ENCODE peak calls at places on chromosomes 3 and 15, in eight cellular contexts. V, A, L, X, N, O, G and Y are unnamed samples.

GRCh38 chr3:195887670-195888069 is 20.7 kb downstream of the TNK2 start:
- DNase-seq in V (no peak), A (no peak), L (no peak), X (no peak), N (no peak), O (no peak), G (no peak), Y (no peak)

GRCh38 chr3:127820221-127820870 is 2.0 kb downstream of the MGLL start:
- DNase-seq in V (peak), A (no peak), L (peak), X (no peak), N (no peak), O (peak), G (no peak), Y (no peak)

GRCh38 chr3:53597136-53597915 is 102.9 kb downstream of the CACNA1D start:
- DNase-seq in V (no peak), A (no peak), L (peak), X (no peak), N (no peak), O (no peak), G (no peak), Y (no peak)

GRCh38 chr3:101824691-101825090 is 24.6 kb upstream of the NFKBIZ start:
- DNase-seq in V (no peak), A (no peak), L (no peak), X (no peak), N (no peak), O (peak), G (no peak), Y (no peak)

GRCh38 chr3:179015551-179016020 is 56.0 kb downstream of the ZMAT3 start:
- DNase-seq in V (peak), A (no peak), L (peak), X (peak), N (peak), O (peak), G (peak), Y (peak)

GRCh38 chr3:132255041-132255745 is 62.0 kb upstream of the ACP3 start:
- DNase-seq in V (peak), A (no peak), L (no peak), X (no peak), N (no peak), O (peak), G (no peak), Y (peak)

GRCh38 chr3:32869513-32870047 is 51.8 kb downstream of the TRIM71 start:
- DNase-seq in V (no peak), A (peak), L (no peak), X (no peak), N (no peak), O (no peak), G (no peak), Y (no peak)

GRCh38 chr3:78604328-78604727 is 1163.5 kb downstream of the ROBO1 start:
- DNase-seq in V (no peak), A (no peak), L (no peak), X (no peak), N (no peak), O (peak), G (no peak), Y (peak)

GRCh38 chr3:181709537-181710279 is 2.0 kb upstream of the SOX2 start:
- DNase-seq in V (peak), A (peak), L (peak), X (peak), N (peak), O (peak), G (peak), Y (peak)

GRCh38 chr3:122993573-122993972 is 34.0 kb downstream of the SEMA5B start:
- DNase-seq in V (no peak), A (no peak), L (peak), X (no peak), N (peak), O (no peak), G (no peak), Y (no peak)

GRCh38 chr15:74901612-74902063 is 5.0 kb downstream of the FAM219B start:
- DNase-seq in V (peak), A (peak), L (peak), X (peak), N (peak), O (peak), G (peak), Y (no peak)

GRCh38 chr3:129162729-129163579 is 2.1 kb upstream of the ISY1 start:
- DNase-seq in V (no peak), A (no peak), L (peak), X (no peak), N (no peak), O (peak), G (no peak), Y (no peak)

GRCh38 chr15:51781506-51781905 is 30.1 kb downstream of the TMOD2 start:
- DNase-seq in V (no peak), A (no peak), L (no peak), X (no peak), N (no peak), O (no peak), G (no peak), Y (no peak)

GRCh38 chr3:86180696-86181095 is 810.3 kb downstream of the VGLL3 start:
- DNase-seq in V (no peak), A (no peak), L (peak), X (no peak), N (no peak), O (peak), G (no peak), Y (no peak)

GRCh38 chr3:189842681-189843602 is 211.8 kb downstream of the TP63 start:
- DNase-seq in V (no peak), A (peak), L (no peak), X (no peak), N (no peak), O (no peak), G (no peak), Y (no peak)

GRCh38 chr15:65789759-65790158 is 2.3 kb downstream of the DENND4A start:
- DNase-seq in V (no peak), A (no peak), L (no peak), X (no peak), N (no peak), O (no peak), G (no peak), Y (no peak)

GRCh38 chr3:59920801-59921200 is 871.0 kb upstream of the CFAP20DC start:
- DNase-seq in V (peak), A (no peak), L (no peak), X (no peak), N (no peak), O (no peak), G (no peak), Y (no peak)

GRCh38 chr15:38853608-38854007 is 289.0 kb upstream of the RASGRP1 start:
- DNase-seq in V (no peak), A (peak), L (no peak), X (no peak), N (no peak), O (peak), G (no peak), Y (no peak)

GRCh38 chr15:73700041-73700842 is 16.1 kb downstream of the CD276 start:
- DNase-seq in V (peak), A (peak), L (peak), X (peak), N (peak), O (peak), G (peak), Y (peak)

GRCh38 chr15:40097096-40097967 is 11.3 kb downstream of the BMF start:
- DNase-seq in V (no peak), A (no peak), L (no peak), X (no peak), N (no peak), O (no peak), G (no peak), Y (no peak)

GRCh38 chr3:71341721-71342120 is 241.8 kb downstream of the FOXP1 start:
- DNase-seq in V (no peak), A (no peak), L (no peak), X (no peak), N (no peak), O (peak), G (no peak), Y (peak)

GRCh38 chr3:46549408-46549904 is 16.6 kb downstream of the LRRC2 start:
- DNase-seq in V (no peak), A (no peak), L (no peak), X (no peak), N (no peak), O (no peak), G (no peak), Y (peak)

GRCh38 chr3:50345586-50345985 is at the start of gene ZMYND10:
- DNase-seq in V (peak), A (peak), L (no peak), X (peak), N (peak), O (peak), G (peak), Y (no peak)

GRCh38 chr3:50345008-50345407 is 524 bp downstream of the ZMYND10 start:
- DNase-seq in V (no peak), A (no peak), L (no peak), X (no peak), N (no peak), O (no peak), G (no peak), Y (no peak)

GRCh38 chr3:50350527-50351317 is at the start of the genes CYB561D2 and NPRL2:
- DNase-seq in V (peak), A (peak), L (peak), X (peak), N (peak), O (peak), G (peak), Y (peak)

GRCh38 chr3:50350213-50350526 is 405 bp downstream of the NPRL2 start:
- DNase-seq in V (no peak), A (no peak), L (no peak), X (no peak), N (no peak), O (no peak), G (no peak), Y (no peak)

GRCh38 chr3:50347187-50347813 is 1.8 kb upstream of the ZMYND10 start:
- DNase-seq in V (peak), A (peak), L (peak), X (peak), N (peak), O (peak), G (peak), Y (peak)
- H3K27ac ChIP-seq in V (no peak), A (no peak), L (no peak), X (no peak), N (no peak), O (peak), G (peak), Y (no peak)

DNA sequence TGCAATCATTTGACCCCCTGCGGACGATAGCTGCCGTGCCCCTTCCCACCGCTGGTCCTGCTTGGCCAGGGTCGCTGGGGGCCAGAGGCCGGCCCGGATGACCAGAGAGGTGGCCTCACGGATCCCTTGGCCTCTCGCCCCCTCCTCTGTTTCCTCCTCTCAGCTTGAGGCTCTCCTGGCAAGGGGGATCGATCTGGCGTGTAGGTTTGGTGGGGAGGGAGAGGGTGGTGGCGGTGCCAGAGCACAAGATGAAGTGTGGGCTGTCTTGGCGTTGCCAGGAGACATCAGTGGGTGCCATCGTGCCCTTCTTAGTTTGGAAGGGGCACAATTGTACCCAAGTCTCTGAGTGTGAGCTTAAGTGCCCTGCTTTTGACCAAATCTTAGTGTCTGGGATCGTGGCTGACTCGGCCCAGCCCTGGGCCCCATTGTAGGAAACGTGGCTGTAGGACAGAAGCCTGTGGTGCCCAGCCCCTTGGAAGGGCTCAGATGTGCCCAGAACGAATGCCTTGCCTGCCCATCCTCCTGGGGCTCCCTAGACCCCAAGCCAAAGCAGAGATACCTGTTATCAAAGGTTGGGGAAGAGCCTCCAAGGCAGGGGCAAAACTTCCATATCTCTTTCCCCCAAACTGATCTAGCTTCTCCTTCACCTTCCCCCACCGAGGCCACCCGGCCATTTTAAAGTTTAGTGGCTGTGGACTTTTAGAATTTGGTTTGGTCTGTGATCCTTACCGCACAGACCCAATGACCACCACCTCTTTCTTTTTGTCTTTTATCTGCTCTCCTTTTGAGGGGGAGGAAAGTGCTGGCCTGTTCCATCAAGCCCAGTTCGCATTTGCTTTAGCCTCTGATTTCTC is 14.4 kb downstream of the NR2F2 start:
- DNase-seq in V (no peak), A (peak), L (no peak), X (no peak), N (no peak), O (no peak), G (no peak), Y (no peak)
- H3K27ac ChIP-seq in V (peak), A (no peak), L (no peak), X (peak), N (peak), O (peak), G (peak), Y (peak)

GRCh38 chr3:10343526-10343925 is 22.6 kb upstream of the SEC13 start:
- DNase-seq in V (no peak), A (no peak), L (no peak), X (no peak), N (no peak), O (no peak), G (no peak), Y (no peak)
- H3K27ac ChIP-seq in V (no peak), A (no peak), L (no peak), X (no peak), N (no peak), O (no peak), G (no peak), Y (no peak)

DNA sequence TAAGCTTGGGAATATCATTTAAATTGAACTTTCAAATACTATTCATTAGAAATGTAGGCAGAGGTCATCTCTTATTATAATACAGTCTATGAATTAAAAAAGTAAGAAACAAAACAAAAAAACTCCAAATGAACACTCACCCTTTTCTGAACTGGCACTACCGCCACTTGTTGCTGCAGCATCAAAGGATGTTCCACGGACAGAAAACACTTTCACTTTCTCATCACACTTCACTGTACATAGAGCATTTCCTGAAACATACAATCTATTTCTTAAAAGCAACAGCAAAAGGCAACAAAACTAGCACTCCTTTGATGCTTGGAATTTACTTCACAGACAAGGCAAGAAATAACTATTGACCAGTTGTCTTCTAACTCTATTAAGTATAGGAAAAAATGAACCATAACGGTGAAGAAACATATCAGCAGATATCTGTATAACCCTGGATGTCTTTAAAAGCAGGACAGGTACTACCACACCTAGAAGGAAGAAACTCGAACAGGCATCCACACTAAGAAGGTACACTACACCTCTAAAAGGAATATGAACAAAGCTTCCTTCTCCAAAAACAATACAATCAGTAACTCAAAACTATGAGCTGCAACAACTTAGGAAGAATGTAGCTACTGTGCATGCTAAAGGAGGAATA is 24.9 kb downstream of the ETFA start:
- DNase-seq in V (no peak), A (no peak), L (no peak), X (no peak), N (no peak), O (peak), G (no peak), Y (no peak)
- H3K27ac ChIP-seq in V (no peak), A (no peak), L (no peak), X (no peak), N (no peak), O (no peak), G (no peak), Y (no peak)

DNA sequence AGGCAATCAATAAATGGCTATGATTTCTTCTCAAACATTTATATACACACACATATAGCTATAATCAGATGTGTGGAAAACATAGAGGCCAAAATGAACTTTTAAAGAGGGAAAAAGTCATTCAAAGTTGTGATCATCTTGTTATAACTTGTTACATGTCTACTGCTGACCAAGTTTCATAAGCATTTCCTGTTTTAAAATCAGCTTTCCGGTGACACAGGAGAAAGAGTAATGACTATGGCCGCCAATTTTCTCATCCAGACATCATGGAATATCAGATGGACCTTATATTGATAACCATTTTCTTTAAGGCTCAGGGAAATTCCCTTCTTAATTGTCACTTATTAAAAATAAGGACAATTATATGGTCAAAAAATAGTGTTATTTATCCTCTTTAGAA is 71.7 kb upstream of the AGTR1 start:
- DNase-seq in V (no peak), A (no peak), L (no peak), X (no peak), N (no peak), O (no peak), G (no peak), Y (no peak)
- H3K27ac ChIP-seq in V (no peak), A (no peak), L (no peak), X (no peak), N (no peak), O (no peak), G (no peak), Y (no peak)

GRCh38 chr15:81323559-81323943 is 390 bp downstream of the STARD5 start:
- DNase-seq in V (no peak), A (no peak), L (no peak), X (no peak), N (no peak), O (peak), G (no peak), Y (no peak)
- H3K27ac ChIP-seq in V (peak), A (no peak), L (no peak), X (no peak), N (peak), O (peak), G (peak), Y (peak)